ENCODE peak calls at places on chromosome X, in four cellular contexts. One of them, this sample, is unnamed.

GRCh38 chrX:13778916-13779315 is 38.0 kb downstream of the GPM6B start:
- DNase-seq in posterior cingulate gyrus: no peak
- DNase-seq in nephron progenitor cell: no peak
- DNase-seq in stimulated activated CD4-positive, alpha-beta T cell treated with anti-CD3 and anti-CD28 coated beads, Interleukin-15, amount 100 ng/mL, for 24 hours: peak
- DNase-seq in this sample: no peak

GRCh38 chrX:70454441-70455365 is 10.1 kb downstream of the DLG3 start:
- DNase-seq in stimulated activated CD4-positive, alpha-beta T cell treated with anti-CD3 and anti-CD28 coated beads, Interleukin-15, amount 100 ng/mL, for 24 hours: peak
- DNase-seq in nephron progenitor cell: peak
- DNase-seq in posterior cingulate gyrus: peak
- DNase-seq in this sample: peak

GRCh38 chrX:54357414-54358377 is at the start of gene WNK3:
- DNase-seq in posterior cingulate gyrus: peak
- DNase-seq in stimulated activated CD4-positive, alpha-beta T cell treated with anti-CD3 and anti-CD28 coated beads, Interleukin-15, amount 100 ng/mL, for 24 hours: peak
- DNase-seq in nephron progenitor cell: peak
- DNase-seq in this sample: peak

GRCh38 chrX:66676413-66676812 is 37.5 kb upstream of the EDA2R start:
- DNase-seq in stimulated activated CD4-positive, alpha-beta T cell treated with anti-CD3 and anti-CD28 coated beads, Interleukin-15, amount 100 ng/mL, for 24 hours: no peak
- DNase-seq in posterior cingulate gyrus: no peak
- DNase-seq in nephron progenitor cell: no peak
- DNase-seq in this sample: no peak

GRCh38 chrX:53681661-53682060 is 4.9 kb downstream of the HUWE1 start:
- DNase-seq in stimulated activated CD4-positive, alpha-beta T cell treated with anti-CD3 and anti-CD28 coated beads, Interleukin-15, amount 100 ng/mL, for 24 hours: peak
- DNase-seq in nephron progenitor cell: no peak
- DNase-seq in posterior cingulate gyrus: no peak
- DNase-seq in this sample: peak

GRCh38 chrX:110226931-110227330 is 91.0 kb downstream of the AMMECR1 start:
- DNase-seq in nephron progenitor cell: no peak
- DNase-seq in stimulated activated CD4-positive, alpha-beta T cell treated with anti-CD3 and anti-CD28 coated beads, Interleukin-15, amount 100 ng/mL, for 24 hours: no peak
- DNase-seq in posterior cingulate gyrus: no peak
- DNase-seq in this sample: no peak

GRCh38 chrX:2224141-2224540 is 276.6 kb downstream of the DHRSX start:
- DNase-seq in nephron progenitor cell: no peak
- DNase-seq in posterior cingulate gyrus: no peak
- DNase-seq in stimulated activated CD4-positive, alpha-beta T cell treated with anti-CD3 and anti-CD28 coated beads, Interleukin-15, amount 100 ng/mL, for 24 hours: no peak
- DNase-seq in this sample: no peak

GRCh38 chrX:140765043-140765784 is 55.7 kb downstream of the LINC00632 start:
- DNase-seq in nephron progenitor cell: peak
- DNase-seq in posterior cingulate gyrus: peak
- DNase-seq in stimulated activated CD4-positive, alpha-beta T cell treated with anti-CD3 and anti-CD28 coated beads, Interleukin-15, amount 100 ng/mL, for 24 hours: peak
- DNase-seq in this sample: peak

GRCh38 chrX:85108165-85108564 is 104.5 kb downstream of the APOOL start:
- DNase-seq in stimulated activated CD4-positive, alpha-beta T cell treated with anti-CD3 and anti-CD28 coated beads, Interleukin-15, amount 100 ng/mL, for 24 hours: no peak
- DNase-seq in posterior cingulate gyrus: no peak
- DNase-seq in nephron progenitor cell: no peak
- DNase-seq in this sample: no peak

GRCh38 chrX:111100191-111100590 is 4.2 kb downstream of the PAK3 start:
- DNase-seq in posterior cingulate gyrus: no peak
- DNase-seq in nephron progenitor cell: peak
- DNase-seq in stimulated activated CD4-positive, alpha-beta T cell treated with anti-CD3 and anti-CD28 coated beads, Interleukin-15, amount 100 ng/mL, for 24 hours: peak
- DNase-seq in this sample: peak

GRCh38 chrX:150688911-150689451 is 4.2 kb upstream of the MTMR1 start:
- DNase-seq in posterior cingulate gyrus: no peak
- DNase-seq in stimulated activated CD4-positive, alpha-beta T cell treated with anti-CD3 and anti-CD28 coated beads, Interleukin-15, amount 100 ng/mL, for 24 hours: no peak
- DNase-seq in nephron progenitor cell: no peak
- DNase-seq in this sample: no peak